ENCODE peak calls at places on chromosomes 16 and 17, in five cellular contexts. R is SK-N-MC; I is NCI-H524; J is left cardiac atrium; M is CD4-positive, alpha-beta T cell. E is an unnamed sample.

GRCh38 chr17:8062807-8063483 is 24.1 kb downstream of the ALOX15B start:
- DNase-seq in R (no peak), I (no peak), J (no peak), M (no peak), E (no peak)

GRCh38 chr16:79509906-79510305 is 90.6 kb downstream of the MAF start:
- DNase-seq in R (no peak), I (no peak), J (no peak), M (no peak), E (no peak)

GRCh38 chr16:22008215-22009142 is 568 bp downstream of the MOSMO start:
- DNase-seq in R (no peak), I (no peak), J (no peak), M (peak; percentile 10), E (no peak)

GRCh38 chr16:85173981-85174751 is 61.9 kb upstream of the CIBAR2 start:
- DNase-seq in R (no peak), I (no peak), J (peak; percentile 57), M (no peak), E (no peak)

GRCh38 chr17:35127751-35128514 is 6.5 kb downstream of the FNDC8 start:
- DNase-seq in R (no peak), I (no peak), J (peak; percentile 59), M (no peak), E (no peak)

GRCh38 chr16:14125708-14126107 is 54.6 kb downstream of the MRTFB start:
- DNase-seq in R (no peak), I (no peak), J (no peak), M (no peak), E (no peak)

GRCh38 chr17:50267074-50267841 is 7.0 kb upstream of the TMEM92 start:
- DNase-seq in R (no peak), I (no peak), J (peak; percentile 20), M (no peak), E (no peak)

GRCh38 chr17:21077286-21077685 is 34.5 kb upstream of the USP22 start:
- DNase-seq in R (no peak), I (no peak), J (no peak), M (no peak), E (no peak)

GRCh38 chr16:12252616-12253015 is 276.1 kb downstream of the SNX29 start:
- DNase-seq in R (no peak), I (peak; percentile 94), J (no peak), M (no peak), E (no peak)

GRCh38 chr17:80437532-80437931 is 22.6 kb downstream of the ENDOV start:
- DNase-seq in R (no peak), I (no peak), J (no peak), M (no peak), E (no peak)

GRCh38 chr17:50693041-50693682 is 14.6 kb downstream of the ANKRD40 start:
- DNase-seq in R (no peak), I (no peak), J (no peak), M (no peak), E (no peak)

GRCh38 chr16:84199861-84200260 is 8.9 kb downstream of the ADAD2 start:
- DNase-seq in R (no peak), I (no peak), J (no peak), M (no peak), E (no peak)

GRCh38 chr16:77723108-77723514 is 797 bp downstream of the NUDT7 start:
- DNase-seq in R (no peak), I (no peak), J (peak; percentile 31), M (no peak), E (no peak)

GRCh38 chr17:81218459-81218858 is 4.3 kb downstream of the CEP131 start:
- DNase-seq in R (no peak), I (no peak), J (no peak), M (no peak), E (no peak)

E was measured in NK-92 treated with Interleukin-12 subunit alpha and Interleukin-12 subunit beta, amount 100 ng/mL, for 24 hours.